ENCODE peak calls at places on chromosomes 5 and 9, in seven cellular contexts. One of them, this sample, is unnamed.

GRCh38 chr9:132032584-132032945 is 47.1 kb downstream of the MED27 start:
- DNase-seq in activated naive CD4-positive, alpha-beta T cell treated with anti-CD3 and anti-CD28 coated beads, Interleukin-2, amount 10 ng/mL, durations not matched to agents 7 days and 5 days: no peak
- DNase-seq in PC-9: no peak
- DNase-seq in pulmonary artery endothelial cell: no peak
- DNase-seq in T follicular helper cell: no peak
- DNase-seq in tibial nerve: no peak
- DNase-seq in iPS-NIHi11: no peak
- DNase-seq in this sample: no peak

GRCh38 chr9:134396825-134397224 is 70.6 kb downstream of the RXRA start:
- DNase-seq in tibial nerve: no peak
- DNase-seq in iPS-NIHi11: no peak
- DNase-seq in pulmonary artery endothelial cell: no peak
- DNase-seq in activated naive CD4-positive, alpha-beta T cell treated with anti-CD3 and anti-CD28 coated beads, Interleukin-2, amount 10 ng/mL, durations not matched to agents 7 days and 5 days: peak; percentile 69
- DNase-seq in PC-9: no peak
- DNase-seq in T follicular helper cell: peak; percentile 38
- DNase-seq in this sample: no peak

GRCh38 chr5:962386-962785 is 46.2 kb upstream of the NKD2 start:
- DNase-seq in T follicular helper cell: no peak
- DNase-seq in PC-9: no peak
- DNase-seq in tibial nerve: no peak
- DNase-seq in iPS-NIHi11: peak; percentile 3
- DNase-seq in activated naive CD4-positive, alpha-beta T cell treated with anti-CD3 and anti-CD28 coated beads, Interleukin-2, amount 10 ng/mL, durations not matched to agents 7 days and 5 days: no peak
- DNase-seq in pulmonary artery endothelial cell: no peak
- DNase-seq in this sample: no peak

GRCh38 chr5:179153921-179154345 is 93.8 kb downstream of the ZNF354C start:
- DNase-seq in pulmonary artery endothelial cell: no peak
- DNase-seq in tibial nerve: no peak
- DNase-seq in T follicular helper cell: no peak
- DNase-seq in PC-9: no peak
- DNase-seq in iPS-NIHi11: no peak
- DNase-seq in activated naive CD4-positive, alpha-beta T cell treated with anti-CD3 and anti-CD28 coated beads, Interleukin-2, amount 10 ng/mL, durations not matched to agents 7 days and 5 days: no peak
- DNase-seq in this sample: no peak

GRCh38 chr9:82436480-82436879 is 447.9 kb downstream of the SPATA31D1 start:
- DNase-seq in tibial nerve: no peak
- DNase-seq in iPS-NIHi11: no peak
- DNase-seq in PC-9: no peak
- DNase-seq in pulmonary artery endothelial cell: no peak
- DNase-seq in activated naive CD4-positive, alpha-beta T cell treated with anti-CD3 and anti-CD28 coated beads, Interleukin-2, amount 10 ng/mL, durations not matched to agents 7 days and 5 days: no peak
- DNase-seq in T follicular helper cell: no peak
- DNase-seq in this sample: no peak

GRCh38 chr9:87675906-87676515 is 49.9 kb upstream of the CTSL start:
- DNase-seq in activated naive CD4-positive, alpha-beta T cell treated with anti-CD3 and anti-CD28 coated beads, Interleukin-2, amount 10 ng/mL, durations not matched to agents 7 days and 5 days: no peak
- DNase-seq in pulmonary artery endothelial cell: no peak
- DNase-seq in PC-9: no peak
- DNase-seq in iPS-NIHi11: no peak
- DNase-seq in tibial nerve: no peak
- DNase-seq in T follicular helper cell: no peak
- DNase-seq in this sample: no peak

GRCh38 chr5:400282-401215 is 42.4 kb upstream of the EXOC3 start:
- DNase-seq in activated naive CD4-positive, alpha-beta T cell treated with anti-CD3 and anti-CD28 coated beads, Interleukin-2, amount 10 ng/mL, durations not matched to agents 7 days and 5 days: no peak
- DNase-seq in T follicular helper cell: no peak
- DNase-seq in PC-9: no peak
- DNase-seq in tibial nerve: no peak
- DNase-seq in pulmonary artery endothelial cell: no peak
- DNase-seq in iPS-NIHi11: no peak
- DNase-seq in this sample: no peak

GRCh38 chr9:110638381-110638954 is 30.1 kb upstream of the MUSK start:
- DNase-seq in iPS-NIHi11: no peak
- DNase-seq in T follicular helper cell: no peak
- DNase-seq in activated naive CD4-positive, alpha-beta T cell treated with anti-CD3 and anti-CD28 coated beads, Interleukin-2, amount 10 ng/mL, durations not matched to agents 7 days and 5 days: no peak
- DNase-seq in PC-9: peak; percentile 52
- DNase-seq in tibial nerve: no peak
- DNase-seq in pulmonary artery endothelial cell: no peak
- DNase-seq in this sample: no peak

GRCh38 chr5:74167206-74167929 is 473.2 kb downstream of the ENC1 start:
- DNase-seq in tibial nerve: no peak
- DNase-seq in T follicular helper cell: no peak
- DNase-seq in iPS-NIHi11: no peak
- DNase-seq in pulmonary artery endothelial cell: peak; percentile 57
- DNase-seq in PC-9: peak; percentile 63
- DNase-seq in activated naive CD4-positive, alpha-beta T cell treated with anti-CD3 and anti-CD28 coated beads, Interleukin-2, amount 10 ng/mL, durations not matched to agents 7 days and 5 days: no peak
- DNase-seq in this sample: no peak

GRCh38 chr9:90964101-90965020 is 162.7 kb downstream of the SYK start:
- DNase-seq in iPS-NIHi11: peak; percentile 38
- DNase-seq in tibial nerve: no peak
- DNase-seq in PC-9: no peak
- DNase-seq in T follicular helper cell: no peak
- DNase-seq in pulmonary artery endothelial cell: no peak
- DNase-seq in activated naive CD4-positive, alpha-beta T cell treated with anti-CD3 and anti-CD28 coated beads, Interleukin-2, amount 10 ng/mL, durations not matched to agents 7 days and 5 days: no peak
- DNase-seq in this sample: peak; percentile 10

GRCh38 chr5:150081541-150082283 is 4.6 kb downstream of the CSF1R start:
- DNase-seq in tibial nerve: peak; percentile 25
- DNase-seq in PC-9: no peak
- DNase-seq in pulmonary artery endothelial cell: no peak
- DNase-seq in T follicular helper cell: no peak
- DNase-seq in activated naive CD4-positive, alpha-beta T cell treated with anti-CD3 and anti-CD28 coated beads, Interleukin-2, amount 10 ng/mL, durations not matched to agents 7 days and 5 days: no peak
- DNase-seq in iPS-NIHi11: peak; percentile 46
- DNase-seq in this sample: no peak

GRCh38 chr5:169009171-169009570 is 291.8 kb downstream of the SLIT3 start:
- DNase-seq in tibial nerve: no peak
- DNase-seq in activated naive CD4-positive, alpha-beta T cell treated with anti-CD3 and anti-CD28 coated beads, Interleukin-2, amount 10 ng/mL, durations not matched to agents 7 days and 5 days: no peak
- DNase-seq in T follicular helper cell: no peak
- DNase-seq in PC-9: no peak
- DNase-seq in iPS-NIHi11: no peak
- DNase-seq in pulmonary artery endothelial cell: no peak
- DNase-seq in this sample: no peak

GRCh38 chr5:82349651-82350050 is 71.5 kb upstream of the RPS23 start:
- DNase-seq in iPS-NIHi11: peak; percentile 73
- DNase-seq in activated naive CD4-positive, alpha-beta T cell treated with anti-CD3 and anti-CD28 coated beads, Interleukin-2, amount 10 ng/mL, durations not matched to agents 7 days and 5 days: peak; percentile 44
- DNase-seq in T follicular helper cell: no peak
- DNase-seq in PC-9: no peak
- DNase-seq in tibial nerve: no peak
- DNase-seq in pulmonary artery endothelial cell: no peak
- DNase-seq in this sample: no peak

GRCh38 chr5:146291421-146292074 is 47.1 kb upstream of the POU4F3 start:
- DNase-seq in tibial nerve: no peak
- DNase-seq in iPS-NIHi11: peak; percentile 69
- DNase-seq in PC-9: no peak
- DNase-seq in activated naive CD4-positive, alpha-beta T cell treated with anti-CD3 and anti-CD28 coated beads, Interleukin-2, amount 10 ng/mL, durations not matched to agents 7 days and 5 days: peak; percentile 23
- DNase-seq in T follicular helper cell: no peak
- DNase-seq in pulmonary artery endothelial cell: no peak
- DNase-seq in this sample: peak; percentile 23

GRCh38 chr5:94709277-94709676 is 90.8 kb downstream of the SLF1 start:
- DNase-seq in PC-9: no peak
- DNase-seq in activated naive CD4-positive, alpha-beta T cell treated with anti-CD3 and anti-CD28 coated beads, Interleukin-2, amount 10 ng/mL, durations not matched to agents 7 days and 5 days: no peak
- DNase-seq in T follicular helper cell: no peak
- DNase-seq in tibial nerve: no peak
- DNase-seq in iPS-NIHi11: no peak
- DNase-seq in pulmonary artery endothelial cell: no peak
- DNase-seq in this sample: no peak

GRCh38 chr5:66958126-66958983 is 238.2 kb downstream of the CD180 start:
- DNase-seq in iPS-NIHi11: no peak
- DNase-seq in activated naive CD4-positive, alpha-beta T cell treated with anti-CD3 and anti-CD28 coated beads, Interleukin-2, amount 10 ng/mL, durations not matched to agents 7 days and 5 days: no peak
- DNase-seq in tibial nerve: no peak
- DNase-seq in PC-9: no peak
- DNase-seq in T follicular helper cell: no peak
- DNase-seq in pulmonary artery endothelial cell: no peak
- DNase-seq in this sample: no peak

GRCh38 chr5:86878250-86878649 is 260.5 kb downstream of the COX7C start:
- DNase-seq in PC-9: no peak
- DNase-seq in tibial nerve: no peak
- DNase-seq in activated naive CD4-positive, alpha-beta T cell treated with anti-CD3 and anti-CD28 coated beads, Interleukin-2, amount 10 ng/mL, durations not matched to agents 7 days and 5 days: no peak
- DNase-seq in T follicular helper cell: no peak
- DNase-seq in iPS-NIHi11: no peak
- DNase-seq in pulmonary artery endothelial cell: no peak
- DNase-seq in this sample: no peak

GRCh38 chr9:136858844-136859757 is 7.0 kb downstream of the MAMDC4 start:
- DNase-seq in tibial nerve: no peak
- DNase-seq in pulmonary artery endothelial cell: no peak
- DNase-seq in T follicular helper cell: no peak
- DNase-seq in iPS-NIHi11: no peak
- DNase-seq in PC-9: peak; percentile 28
- DNase-seq in activated naive CD4-positive, alpha-beta T cell treated with anti-CD3 and anti-CD28 coated beads, Interleukin-2, amount 10 ng/mL, durations not matched to agents 7 days and 5 days: no peak
- DNase-seq in this sample: no peak

GRCh38 chr9:98316445-98317133 is 61.1 kb upstream of the TBC1D2 start:
- DNase-seq in T follicular helper cell: no peak
- DNase-seq in tibial nerve: no peak
- DNase-seq in pulmonary artery endothelial cell: no peak
- DNase-seq in PC-9: no peak
- DNase-seq in activated naive CD4-positive, alpha-beta T cell treated with anti-CD3 and anti-CD28 coated beads, Interleukin-2, amount 10 ng/mL, durations not matched to agents 7 days and 5 days: no peak
- DNase-seq in iPS-NIHi11: no peak
- DNase-seq in this sample: no peak

GRCh38 chr5:104569621-104570020 is 1007.0 kb upstream of the NUDT12 start:
- DNase-seq in T follicular helper cell: no peak
- DNase-seq in iPS-NIHi11: no peak
- DNase-seq in PC-9: no peak
- DNase-seq in activated naive CD4-positive, alpha-beta T cell treated with anti-CD3 and anti-CD28 coated beads, Interleukin-2, amount 10 ng/mL, durations not matched to agents 7 days and 5 days: no peak
- DNase-seq in pulmonary artery endothelial cell: no peak
- DNase-seq in tibial nerve: no peak
- DNase-seq in this sample: no peak

GRCh38 chr5:144028058-144028457 is 142.4 kb downstream of the YIPF5 start:
- DNase-seq in tibial nerve: no peak
- DNase-seq in activated naive CD4-positive, alpha-beta T cell treated with anti-CD3 and anti-CD28 coated beads, Interleukin-2, amount 10 ng/mL, durations not matched to agents 7 days and 5 days: no peak
- DNase-seq in T follicular helper cell: no peak
- DNase-seq in iPS-NIHi11: no peak
- DNase-seq in pulmonary artery endothelial cell: no peak
- DNase-seq in PC-9: no peak
- DNase-seq in this sample: no peak

GRCh38 chr9:69877852-69878507 is 57.4 kb downstream of the CFAP95 start:
- DNase-seq in activated naive CD4-positive, alpha-beta T cell treated with anti-CD3 and anti-CD28 coated beads, Interleukin-2, amount 10 ng/mL, durations not matched to agents 7 days and 5 days: no peak
- DNase-seq in tibial nerve: no peak
- DNase-seq in T follicular helper cell: no peak
- DNase-seq in PC-9: peak; percentile 37
- DNase-seq in iPS-NIHi11: peak; percentile 29
- DNase-seq in pulmonary artery endothelial cell: no peak
- DNase-seq in this sample: peak; percentile 22

GRCh38 chr5:130068988-130069387 is 164.7 kb downstream of the CHSY3 start:
- DNase-seq in iPS-NIHi11: no peak
- DNase-seq in tibial nerve: no peak
- DNase-seq in activated naive CD4-positive, alpha-beta T cell treated with anti-CD3 and anti-CD28 coated beads, Interleukin-2, amount 10 ng/mL, durations not matched to agents 7 days and 5 days: no peak
- DNase-seq in PC-9: no peak
- DNase-seq in T follicular helper cell: no peak
- DNase-seq in pulmonary artery endothelial cell: no peak
- DNase-seq in this sample: no peak

GRCh38 chr5:115345344-115345743 is 48.9 kb upstream of the CCDC112 start:
- DNase-seq in activated naive CD4-positive, alpha-beta T cell treated with anti-CD3 and anti-CD28 coated beads, Interleukin-2, amount 10 ng/mL, durations not matched to agents 7 days and 5 days: no peak
- DNase-seq in iPS-NIHi11: no peak
- DNase-seq in PC-9: no peak
- DNase-seq in tibial nerve: no peak
- DNase-seq in T follicular helper cell: no peak
- DNase-seq in pulmonary artery endothelial cell: no peak
- DNase-seq in this sample: no peak

GRCh38 chr5:61603211-61603908 is 271.3 kb downstream of the ZSWIM6 start:
- DNase-seq in pulmonary artery endothelial cell: no peak
- DNase-seq in activated naive CD4-positive, alpha-beta T cell treated with anti-CD3 and anti-CD28 coated beads, Interleukin-2, amount 10 ng/mL, durations not matched to agents 7 days and 5 days: no peak
- DNase-seq in PC-9: no peak
- DNase-seq in T follicular helper cell: no peak
- DNase-seq in tibial nerve: no peak
- DNase-seq in iPS-NIHi11: peak; percentile 34
- DNase-seq in this sample: no peak

GRCh38 chr5:172312286-172312685 is 28.7 kb upstream of the UBTD2 start:
- DNase-seq in pulmonary artery endothelial cell: no peak
- DNase-seq in PC-9: no peak
- DNase-seq in activated naive CD4-positive, alpha-beta T cell treated with anti-CD3 and anti-CD28 coated beads, Interleukin-2, amount 10 ng/mL, durations not matched to agents 7 days and 5 days: no peak
- DNase-seq in tibial nerve: no peak
- DNase-seq in iPS-NIHi11: no peak
- DNase-seq in T follicular helper cell: no peak
- DNase-seq in this sample: no peak

GRCh38 chr5:138468133-138468965 is 3.1 kb downstream of the EGR1 start:
- DNase-seq in tibial nerve: no peak
- DNase-seq in T follicular helper cell: no peak
- DNase-seq in activated naive CD4-positive, alpha-beta T cell treated with anti-CD3 and anti-CD28 coated beads, Interleukin-2, amount 10 ng/mL, durations not matched to agents 7 days and 5 days: no peak
- DNase-seq in PC-9: peak; percentile 33
- DNase-seq in pulmonary artery endothelial cell: no peak
- DNase-seq in iPS-NIHi11: no peak
- DNase-seq in this sample: peak; percentile 35

GRCh38 chr9:93587651-93588347 is 11.4 kb downstream of the PHF2 start:
- DNase-seq in pulmonary artery endothelial cell: no peak
- DNase-seq in tibial nerve: no peak
- DNase-seq in PC-9: no peak
- DNase-seq in activated naive CD4-positive, alpha-beta T cell treated with anti-CD3 and anti-CD28 coated beads, Interleukin-2, amount 10 ng/mL, durations not matched to agents 7 days and 5 days: no peak
- DNase-seq in iPS-NIHi11: no peak
- DNase-seq in T follicular helper cell: no peak
- DNase-seq in this sample: no peak

GRCh38 chr9:16275795-16276624 is 594.5 kb downstream of the BNC2 start:
- DNase-seq in activated naive CD4-positive, alpha-beta T cell treated with anti-CD3 and anti-CD28 coated beads, Interleukin-2, amount 10 ng/mL, durations not matched to agents 7 days and 5 days: no peak
- DNase-seq in T follicular helper cell: no peak
- DNase-seq in iPS-NIHi11: peak; percentile 24
- DNase-seq in pulmonary artery endothelial cell: no peak
- DNase-seq in PC-9: no peak
- DNase-seq in tibial nerve: no peak
- DNase-seq in this sample: no peak

GRCh38 chr9:104256031-104256709 is 162.1 kb downstream of the SMC2 start:
- DNase-seq in PC-9: no peak
- DNase-seq in iPS-NIHi11: no peak
- DNase-seq in tibial nerve: no peak
- DNase-seq in T follicular helper cell: no peak
- DNase-seq in activated naive CD4-positive, alpha-beta T cell treated with anti-CD3 and anti-CD28 coated beads, Interleukin-2, amount 10 ng/mL, durations not matched to agents 7 days and 5 days: no peak
- DNase-seq in pulmonary artery endothelial cell: no peak
- DNase-seq in this sample: no peak

GRCh38 chr5:68646142-68646541 is 430.6 kb downstream of the PIK3R1 start:
- DNase-seq in iPS-NIHi11: no peak
- DNase-seq in pulmonary artery endothelial cell: no peak
- DNase-seq in activated naive CD4-positive, alpha-beta T cell treated with anti-CD3 and anti-CD28 coated beads, Interleukin-2, amount 10 ng/mL, durations not matched to agents 7 days and 5 days: no peak
- DNase-seq in T follicular helper cell: no peak
- DNase-seq in tibial nerve: no peak
- DNase-seq in PC-9: no peak
- DNase-seq in this sample: no peak

GRCh38 chr9:88732128-88732527 is 197.2 kb downstream of the NXNL2 start:
- DNase-seq in T follicular helper cell: no peak
- DNase-seq in PC-9: no peak
- DNase-seq in iPS-NIHi11: no peak
- DNase-seq in tibial nerve: no peak
- DNase-seq in activated naive CD4-positive, alpha-beta T cell treated with anti-CD3 and anti-CD28 coated beads, Interleukin-2, amount 10 ng/mL, durations not matched to agents 7 days and 5 days: no peak
- DNase-seq in pulmonary artery endothelial cell: peak; percentile 45
- DNase-seq in this sample: no peak

GRCh38 chr9:115165233-115165632 is 47.3 kb upstream of the TNC start:
- DNase-seq in T follicular helper cell: no peak
- DNase-seq in tibial nerve: no peak
- DNase-seq in activated naive CD4-positive, alpha-beta T cell treated with anti-CD3 and anti-CD28 coated beads, Interleukin-2, amount 10 ng/mL, durations not matched to agents 7 days and 5 days: no peak
- DNase-seq in PC-9: no peak
- DNase-seq in pulmonary artery endothelial cell: no peak
- DNase-seq in iPS-NIHi11: no peak
- DNase-seq in this sample: no peak